ENCODE peak calls at places on chromosomes 1 and 21, in nine cellular contexts. I is uterus, U is mammary epithelial cell, Q is cardiac fibroblast, V is psoas muscle, C is lung, K is HCT116, D is left ventricle myocardium inferior, T is IMR-90. X is an unnamed sample.

GRCh38 chr1:39677645-39678044 is 5.7 kb upstream of the NT5C1A start:
- DNase-seq in C (no peak), V (no peak), U (no peak), D (no peak), I (no peak), T (no peak), Q (no peak), K (no peak), X (no peak)

GRCh38 chr21:19692231-19692630 is 1288.6 kb upstream of the TMPRSS15 start:
- DNase-seq in C (no peak), U (no peak), K (no peak), D (no peak), T (no peak), Q (no peak), V (no peak), I (no peak), X (no peak)

GRCh38 chr21:42456457-42456856 is 39.6 kb downstream of the RSPH1 start:
- DNase-seq in Q (no peak), U (peak; percentile 10), K (no peak), D (no peak), T (no peak), V (no peak), I (no peak), C (no peak), X (no peak)

GRCh38 chr1:111227875-111228747 is 598 bp downstream of the CHI3L2 start:
- DNase-seq in D (peak; percentile 24), C (no peak), Q (peak; percentile 90), K (peak; percentile 71), I (no peak), T (peak; percentile 93), V (no peak), U (peak; percentile 87), X (no peak)

GRCh38 chr1:177256153-177256814 is 85.5 kb downstream of the BRINP2 start:
- DNase-seq in C (peak; percentile 72), T (peak; percentile 81), D (peak; percentile 52), Q (peak; percentile 96), V (peak; percentile 81), I (peak; percentile 33), K (no peak), U (peak; percentile 93), X (no peak)

GRCh38 chr1:108598340-108598739 is 38.4 kb downstream of the EEIG2 start:
- DNase-seq in C (no peak), T (peak; percentile 32), I (no peak), U (no peak), K (no peak), V (no peak), D (no peak), Q (no peak), X (no peak)

GRCh38 chr1:46749403-46749802 is 30.5 kb upstream of the EFCAB14 start:
- DNase-seq in V (no peak), T (no peak), C (no peak), D (no peak), I (no peak), K (no peak), Q (no peak), U (peak; percentile 68), X (no peak)

GRCh38 chr1:223345720-223346119 is 18.3 kb downstream of the SUSD4 start:
- DNase-seq in U (no peak), T (no peak), Q (no peak), D (no peak), K (no peak), V (no peak), C (no peak), I (no peak), X (no peak)

GRCh38 chr1:230831706-230832105 is 36.6 kb downstream of the C1orf198 start:
- DNase-seq in V (no peak), T (no peak), Q (peak; percentile 94), U (no peak), I (no peak), C (no peak), D (no peak), K (no peak), X (no peak)

GRCh38 chr1:154856049-154856448 is 14.0 kb downstream of the KCNN3 start:
- DNase-seq in D (no peak), Q (no peak), I (no peak), K (no peak), T (no peak), V (peak; percentile 65), U (no peak), C (no peak), X (no peak)

GRCh38 chr1:201711811-201712210 is 117.1 kb upstream of the IPO9 start:
- DNase-seq in V (no peak), C (no peak), I (no peak), D (no peak), U (no peak), K (no peak), Q (peak; percentile 31), T (no peak), X (no peak)

GRCh38 chr1:31412732-31413404 is at the start of gene SERINC2:
- DNase-seq in U (peak; percentile 61), I (no peak), C (no peak), T (no peak), K (no peak), D (no peak), V (no peak), Q (no peak), X (no peak)

GRCh38 chr1:4029376-4029775 is 129.3 kb upstream of the C1orf174 start:
- DNase-seq in U (no peak), V (no peak), D (no peak), I (no peak), C (no peak), K (no peak), Q (no peak), T (no peak), X (no peak)

GRCh38 chr1:29256395-29256794 is 20.1 kb downstream of the PTPRU start:
- DNase-seq in Q (no peak), U (no peak), C (no peak), D (no peak), K (no peak), T (no peak), I (no peak), V (no peak), X (no peak)

GRCh38 chr21:33020558-33021100 is 5.1 kb upstream of the OLIG2 start:
- DNase-seq in D (no peak), I (no peak), C (no peak), T (no peak), U (no peak), Q (no peak), K (no peak), V (no peak), X (peak; percentile 65)

GRCh38 chr1:160261526-160261877 is 847 bp downstream of the DCAF8 start:
- DNase-seq in U (peak; percentile 80), C (peak; percentile 42), Q (peak; percentile 68), V (no peak), T (peak; percentile 91), I (peak; percentile 34), K (no peak), D (no peak), X (no peak)

GRCh38 chr1:173411835-173412742 is 65.0 kb upstream of the PRDX6 start:
- DNase-seq in I (no peak), T (peak; percentile 89), C (no peak), U (no peak), K (no peak), V (no peak), Q (peak; percentile 83), D (no peak), X (no peak)

GRCh38 chr1:163173121-163173520 is 29.6 kb downstream of the RGS5 start:
- DNase-seq in I (no peak), K (no peak), T (no peak), D (no peak), V (no peak), Q (no peak), U (no peak), C (no peak), X (no peak)
- TF ChIP-seq CTCF in I (no peak), K (no peak), T (no peak), D (no peak), V (no peak), Q (no peak), U (no peak), C (no peak), X (no peak)

DNA sequence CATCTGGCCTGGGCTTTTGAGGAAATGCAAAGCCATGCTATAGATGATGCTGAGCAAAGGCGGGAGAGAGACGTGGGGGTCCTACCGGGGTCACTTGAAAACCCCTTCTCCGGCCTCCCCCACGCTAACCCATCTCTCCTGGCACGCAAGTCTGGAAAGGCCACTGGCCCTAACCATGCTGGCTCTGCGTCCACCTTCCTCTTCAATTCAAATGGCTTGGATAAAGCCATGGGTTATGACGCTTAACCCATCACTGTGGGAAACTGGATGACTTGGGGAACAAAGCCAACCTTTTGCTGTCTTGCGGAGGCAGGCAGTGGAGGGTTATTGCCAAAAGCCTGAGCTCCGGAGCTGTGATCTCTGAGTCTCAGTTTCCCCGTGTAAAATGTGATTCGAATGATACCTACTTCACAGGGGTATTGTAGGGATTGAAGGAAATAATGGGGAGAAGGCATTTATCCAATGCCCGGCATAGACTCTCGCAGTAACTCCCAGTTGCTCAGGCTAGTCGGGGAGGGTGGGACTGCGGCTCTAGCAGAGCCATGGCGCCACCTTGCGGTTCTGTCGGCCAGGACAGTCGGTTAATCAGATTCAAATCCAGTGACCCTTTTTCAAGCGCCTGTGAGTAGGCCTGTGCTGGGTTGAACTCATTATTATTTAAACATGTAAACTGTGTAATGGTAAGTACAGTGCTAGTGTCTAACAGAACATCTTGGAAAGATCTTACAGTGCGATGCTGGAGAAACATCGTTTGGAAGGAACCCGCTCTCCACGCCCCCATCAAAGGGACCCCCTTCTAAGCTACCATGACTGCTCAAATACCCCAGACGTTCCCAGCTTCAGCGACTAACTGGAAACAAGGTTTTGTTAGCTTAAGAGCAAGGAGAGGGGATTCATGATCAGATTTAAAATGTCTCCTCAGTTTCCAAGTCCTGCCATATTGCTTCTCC is 20.3 kb downstream of the NEK2 start:
- DNase-seq in T (peak; percentile 84), D (peak; percentile 88), C (peak; percentile 85), I (peak; percentile 87), V (peak; percentile 92), K (peak; percentile 67), U (peak; percentile 68), Q (peak; percentile 92), X (peak; percentile 78)
- H3K4me3 ChIP-seq in T (no peak overlapping the region), D (peak overlapping the region; percentile 32), C (no peak overlapping the region), I (no peak overlapping the region), V (no peak overlapping the region), K (no peak overlapping the region), U (no peak overlapping the region), Q (no peak overlapping the region), X (no peak overlapping the region)

GRCh38 chr1:203166192-203166940 is 9.3 kb downstream of the MYBPH start:
- DNase-seq in I (no peak), U (no peak), V (no peak), T (no peak), Q (no peak), K (no peak), D (no peak), C (no peak), X (no peak)
- TF ChIP-seq CTCF in I (no peak), U (no peak), V (peak; percentile 12), T (no peak), Q (peak; percentile 5), K (peak; percentile 56), D (no peak), C (no peak), X (no peak)

DNA sequence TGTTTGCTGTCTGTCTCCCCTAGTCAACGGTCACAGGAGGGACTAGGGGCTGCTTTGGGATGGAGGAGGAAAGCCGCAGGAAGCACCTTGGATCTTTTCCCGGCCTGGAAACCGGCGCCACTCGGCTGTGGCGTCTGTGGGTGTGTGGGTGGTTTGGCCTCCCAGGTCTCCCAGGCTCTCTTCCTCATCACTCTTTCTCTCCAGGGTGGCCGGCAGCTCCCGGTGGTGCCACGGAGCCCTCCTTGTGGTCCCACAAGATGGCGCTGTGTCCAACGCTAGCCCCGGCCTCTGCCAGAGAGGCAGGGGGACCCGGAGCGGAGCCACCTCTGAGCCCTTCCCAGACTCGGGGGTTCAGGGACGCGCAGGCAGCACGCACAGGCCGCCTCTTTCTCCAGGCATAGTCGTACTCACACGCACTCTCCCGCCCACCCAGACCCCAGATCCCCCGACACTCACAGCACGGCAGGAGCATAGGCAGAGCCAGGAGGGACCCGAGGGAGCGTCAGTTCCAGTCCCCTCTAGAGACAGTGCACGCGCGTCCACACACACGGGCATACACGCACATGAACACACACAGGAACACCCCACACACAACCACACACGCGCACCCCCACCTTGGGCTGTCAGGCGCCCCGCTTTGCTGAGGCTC is 31.2 kb downstream of the CDCP2 start:
- DNase-seq in Q (peak; percentile 84), T (peak; percentile 82), V (peak; percentile 89), K (peak; percentile 29), I (peak; percentile 83), U (peak; percentile 44), C (peak; percentile 73), D (peak; percentile 72), X (peak; percentile 59)
- H3K4me3 ChIP-seq in Q (peak overlapping the region; percentile 26), T (peak overlapping the region; percentile 13), V (peak overlapping the region; percentile 57), K (peak overlapping the region; percentile 34), I (peak overlapping the region; percentile 3), U (no peak overlapping the region), C (no peak overlapping the region), D (peak overlapping the region; percentile 52), X (no peak overlapping the region)

X was measured in lower leg skin.